ENCODE peak calls at places on chromosomes 6 and 20, in ten cellular contexts. One of them, this sample, is unnamed.

GRCh38 chr20:32231847-32232246 is 24.2 kb downstream of the POFUT1 start:
- DNase-seq in body of pancreas: no peak
- DNase-seq in transverse colon: no peak
- DNase-seq in ovary: no peak
- DNase-seq in neuronal stem cell: no peak
- DNase-seq in OCI-LY7: peak; percentile 26
- DNase-seq in pancreas: no peak
- DNase-seq in SJSA1: no peak
- DNase-seq in thyroid gland: no peak
- DNase-seq in Peyer's patch: no peak
- DNase-seq in this sample: no peak

GRCh38 chr6:131761061-131761761 is 46.6 kb upstream of the ENPP1 start:
- DNase-seq in ovary: no peak
- DNase-seq in Peyer's patch: no peak
- DNase-seq in OCI-LY7: no peak
- DNase-seq in neuronal stem cell: no peak
- DNase-seq in SJSA1: peak; percentile 20
- DNase-seq in transverse colon: no peak
- DNase-seq in body of pancreas: no peak
- DNase-seq in pancreas: no peak
- DNase-seq in thyroid gland: no peak
- DNase-seq in this sample: no peak

GRCh38 chr20:2329286-2329685 is 33.5 kb downstream of the TGM3 start:
- DNase-seq in neuronal stem cell: no peak
- DNase-seq in transverse colon: no peak
- DNase-seq in thyroid gland: no peak
- DNase-seq in OCI-LY7: no peak
- DNase-seq in body of pancreas: no peak
- DNase-seq in Peyer's patch: no peak
- DNase-seq in ovary: no peak
- DNase-seq in pancreas: no peak
- DNase-seq in SJSA1: no peak
- DNase-seq in this sample: no peak

GRCh38 chr20:61127311-61128044 is 124.6 kb upstream of the CDH4 start:
- DNase-seq in Peyer's patch: no peak
- DNase-seq in thyroid gland: no peak
- DNase-seq in neuronal stem cell: no peak
- DNase-seq in body of pancreas: no peak
- DNase-seq in transverse colon: no peak
- DNase-seq in ovary: no peak
- DNase-seq in SJSA1: peak; percentile 35
- DNase-seq in pancreas: no peak
- DNase-seq in OCI-LY7: no peak
- DNase-seq in this sample: no peak

GRCh38 chr6:26351544-26351953 is 13.4 kb upstream of the BTN3A2 start:
- DNase-seq in OCI-LY7: no peak
- DNase-seq in thyroid gland: no peak
- DNase-seq in transverse colon: no peak
- DNase-seq in pancreas: no peak
- DNase-seq in SJSA1: peak; percentile 92
- DNase-seq in ovary: no peak
- DNase-seq in body of pancreas: no peak
- DNase-seq in Peyer's patch: no peak
- DNase-seq in neuronal stem cell: no peak
- DNase-seq in this sample: peak; percentile 17

GRCh38 chr20:46084805-46085792 is 4.7 kb downstream of the NCOA5 start:
- DNase-seq in body of pancreas: no peak
- DNase-seq in SJSA1: peak; percentile 51
- DNase-seq in transverse colon: peak; percentile 37
- DNase-seq in OCI-LY7: no peak
- DNase-seq in ovary: no peak
- DNase-seq in Peyer's patch: no peak
- DNase-seq in neuronal stem cell: no peak
- DNase-seq in thyroid gland: no peak
- DNase-seq in pancreas: no peak
- DNase-seq in this sample: peak; percentile 56

GRCh38 chr6:136668571-136668970 is 118.3 kb upstream of the MAP7 start:
- DNase-seq in ovary: no peak
- DNase-seq in Peyer's patch: no peak
- DNase-seq in OCI-LY7: no peak
- DNase-seq in neuronal stem cell: no peak
- DNase-seq in body of pancreas: no peak
- DNase-seq in SJSA1: no peak
- DNase-seq in thyroid gland: no peak
- DNase-seq in transverse colon: no peak
- DNase-seq in pancreas: no peak
- DNase-seq in this sample: no peak

GRCh38 chr6:108655840-108656650 is 95.3 kb downstream of the FOXO3 start:
- DNase-seq in transverse colon: no peak
- DNase-seq in Peyer's patch: no peak
- DNase-seq in body of pancreas: no peak
- DNase-seq in OCI-LY7: no peak
- DNase-seq in thyroid gland: no peak
- DNase-seq in pancreas: no peak
- DNase-seq in SJSA1: peak; percentile 69
- DNase-seq in neuronal stem cell: no peak
- DNase-seq in ovary: peak; percentile 28
- DNase-seq in this sample: no peak

GRCh38 chr6:1605822-1606532 is 3.7 kb upstream of the FOXC1 start:
- DNase-seq in body of pancreas: peak; percentile 11
- DNase-seq in thyroid gland: no peak
- DNase-seq in pancreas: no peak
- DNase-seq in neuronal stem cell: no peak
- DNase-seq in SJSA1: no peak
- DNase-seq in transverse colon: no peak
- DNase-seq in OCI-LY7: no peak
- DNase-seq in ovary: no peak
- DNase-seq in Peyer's patch: no peak
- DNase-seq in this sample: no peak

GRCh38 chr6:1607236-1607556 is 2.5 kb upstream of the FOXC1 start:
- DNase-seq in pancreas: no peak
- DNase-seq in Peyer's patch: no peak
- DNase-seq in OCI-LY7: no peak
- DNase-seq in transverse colon: no peak
- DNase-seq in neuronal stem cell: no peak
- DNase-seq in ovary: no peak
- DNase-seq in SJSA1: no peak
- DNase-seq in body of pancreas: no peak
- DNase-seq in thyroid gland: no peak
- DNase-seq in this sample: no peak

GRCh38 chr6:1604991-1605821 is 4.5 kb upstream of the FOXC1 start:
- DNase-seq in SJSA1: no peak
- DNase-seq in neuronal stem cell: no peak
- DNase-seq in pancreas: no peak
- DNase-seq in OCI-LY7: no peak
- DNase-seq in body of pancreas: peak; percentile 20
- DNase-seq in thyroid gland: no peak
- DNase-seq in transverse colon: no peak
- DNase-seq in Peyer's patch: no peak
- DNase-seq in ovary: no peak
- DNase-seq in this sample: no peak

GRCh38 chr6:1607557-1608221 is 2.0 kb upstream of the FOXC1 start:
- DNase-seq in transverse colon: no peak
- DNase-seq in Peyer's patch: no peak
- DNase-seq in ovary: no peak
- DNase-seq in pancreas: no peak
- DNase-seq in neuronal stem cell: no peak
- DNase-seq in body of pancreas: no peak
- DNase-seq in SJSA1: no peak
- DNase-seq in thyroid gland: no peak
- DNase-seq in OCI-LY7: no peak
- DNase-seq in this sample: peak; percentile 61

GRCh38 chr6:1606533-1607235 is 3.0 kb upstream of the FOXC1 start:
- DNase-seq in OCI-LY7: no peak
- DNase-seq in neuronal stem cell: no peak
- DNase-seq in Peyer's patch: no peak
- DNase-seq in body of pancreas: no peak
- DNase-seq in thyroid gland: no peak
- DNase-seq in transverse colon: no peak
- DNase-seq in SJSA1: no peak
- DNase-seq in pancreas: no peak
- DNase-seq in ovary: no peak
- DNase-seq in this sample: no peak
- H3K4me1 ChIP-seq in OCI-LY7: no peaks in the 10 kb centered on the region
- H3K4me1 ChIP-seq in neuronal stem cell: peaks cover 23% of the 10 kb centered on the region
- H3K4me1 ChIP-seq in Peyer's patch: peaks cover 32% of the 10 kb centered on the region
- H3K4me1 ChIP-seq in body of pancreas: peaks cover 55% of the 10 kb centered on the region
- H3K4me1 ChIP-seq in thyroid gland: peaks cover 36% of the 10 kb centered on the region
- H3K4me1 ChIP-seq in transverse colon: peaks cover 16% of the 10 kb centered on the region
- H3K4me1 ChIP-seq in SJSA1: peaks cover 22% of the 10 kb centered on the region
- H3K4me1 ChIP-seq in pancreas: peaks cover 6% of the 10 kb centered on the region
- H3K4me1 ChIP-seq in ovary: peaks cover 6% of the 10 kb centered on the region
- H3K4me1 ChIP-seq in this sample: no peaks in the 10 kb centered on the region

GRCh38 chr6:63637865-63638445 is 2.4 kb downstream of the PHF3 start:
- DNase-seq in body of pancreas: no peak
- DNase-seq in neuronal stem cell: no peak
- DNase-seq in OCI-LY7: no peak
- DNase-seq in transverse colon: no peak
- DNase-seq in SJSA1: no peak
- DNase-seq in ovary: no peak
- DNase-seq in pancreas: no peak
- DNase-seq in thyroid gland: no peak
- DNase-seq in Peyer's patch: no peak
- DNase-seq in this sample: no peak

GRCh38 chr6:63635563-63636515 is at the start of gene PHF3:
- DNase-seq in neuronal stem cell: peak; percentile 92
- DNase-seq in Peyer's patch: peak; percentile 92
- DNase-seq in SJSA1: peak; percentile 97
- DNase-seq in OCI-LY7: peak; percentile 96
- DNase-seq in pancreas: peak; percentile 90
- DNase-seq in thyroid gland: peak; percentile 92
- DNase-seq in transverse colon: peak; percentile 93
- DNase-seq in body of pancreas: peak; percentile 90
- DNase-seq in ovary: peak; percentile 93
- DNase-seq in this sample: peak; percentile 92

GRCh38 chr6:63635165-63635562 is 438 bp upstream of the PHF3 start:
- DNase-seq in body of pancreas: no peak
- DNase-seq in thyroid gland: no peak
- DNase-seq in OCI-LY7: no peak
- DNase-seq in transverse colon: no peak
- DNase-seq in ovary: peak; percentile 19
- DNase-seq in Peyer's patch: no peak
- DNase-seq in neuronal stem cell: no peak
- DNase-seq in SJSA1: no peak
- DNase-seq in pancreas: no peak
- DNase-seq in this sample: no peak

GRCh38 chr6:63636516-63636968 is 940 bp downstream of the PHF3 start:
- DNase-seq in pancreas: peak; percentile 69
- DNase-seq in SJSA1: no peak
- DNase-seq in transverse colon: peak; percentile 67
- DNase-seq in ovary: peak; percentile 58
- DNase-seq in OCI-LY7: peak; percentile 44
- DNase-seq in neuronal stem cell: peak; percentile 26
- DNase-seq in thyroid gland: peak; percentile 73
- DNase-seq in body of pancreas: peak; percentile 57
- DNase-seq in Peyer's patch: peak; percentile 67
- DNase-seq in this sample: peak; percentile 36

DNA sequence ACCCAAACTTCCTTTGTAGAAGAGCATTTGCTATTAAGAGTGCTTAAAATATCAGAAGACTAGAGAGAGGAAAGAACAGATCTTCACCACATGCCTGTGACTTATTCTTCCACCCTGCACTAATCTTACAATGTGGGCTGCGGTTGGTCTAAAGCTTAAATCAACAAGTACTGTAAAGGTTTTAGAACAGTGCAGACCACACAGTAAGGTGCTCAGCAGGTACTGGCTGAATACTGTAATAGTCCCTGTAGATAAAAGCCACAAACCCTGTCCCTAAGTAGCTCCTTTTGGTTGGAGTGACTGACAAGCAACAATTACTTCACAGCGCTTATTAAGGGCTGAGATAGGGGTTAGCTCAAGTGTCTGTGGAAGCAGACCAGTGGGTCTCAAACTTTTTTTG is 972 bp upstream of the PHF3 start:
- DNase-seq in OCI-LY7: peak; percentile 10
- DNase-seq in body of pancreas: no peak
- DNase-seq in thyroid gland: no peak
- DNase-seq in SJSA1: peak; percentile 15
- DNase-seq in neuronal stem cell: no peak
- DNase-seq in Peyer's patch: no peak
- DNase-seq in pancreas: no peak
- DNase-seq in transverse colon: no peak
- DNase-seq in ovary: no peak
- DNase-seq in this sample: no peak
- H3K4me1 ChIP-seq in OCI-LY7: peaks cover 36% of the 10 kb centered on the region
- H3K4me1 ChIP-seq in body of pancreas: peaks cover 32% of the 10 kb centered on the region
- H3K4me1 ChIP-seq in thyroid gland: peaks cover 29% of the 10 kb centered on the region
- H3K4me1 ChIP-seq in SJSA1: peaks cover 17% of the 10 kb centered on the region
- H3K4me1 ChIP-seq in neuronal stem cell: peaks cover 6% of the 10 kb centered on the region
- H3K4me1 ChIP-seq in Peyer's patch: peaks cover 8% of the 10 kb centered on the region
- H3K4me1 ChIP-seq in pancreas: peaks cover 11% of the 10 kb centered on the region
- H3K4me1 ChIP-seq in transverse colon: peaks cover 24% of the 10 kb centered on the region
- H3K4me1 ChIP-seq in ovary: peaks cover 2% of the 10 kb centered on the region
- H3K4me1 ChIP-seq in this sample: peaks cover 28% of the 10 kb centered on the region

GRCh38 chr6:7559651-7560385 is 18.3 kb downstream of the DSP start:
- DNase-seq in SJSA1: no peak
- DNase-seq in neuronal stem cell: no peak
- DNase-seq in body of pancreas: no peak
- DNase-seq in ovary: no peak
- DNase-seq in transverse colon: no peak
- DNase-seq in thyroid gland: no peak
- DNase-seq in OCI-LY7: no peak
- DNase-seq in Peyer's patch: no peak
- DNase-seq in pancreas: no peak
- DNase-seq in this sample: no peak

GRCh38 chr6:7559196-7559595 is 17.7 kb downstream of the DSP start:
- DNase-seq in pancreas: no peak
- DNase-seq in Peyer's patch: no peak
- DNase-seq in neuronal stem cell: no peak
- DNase-seq in thyroid gland: no peak
- DNase-seq in SJSA1: no peak
- DNase-seq in OCI-LY7: no peak
- DNase-seq in ovary: no peak
- DNase-seq in body of pancreas: no peak
- DNase-seq in transverse colon: no peak
- DNase-seq in this sample: no peak

GRCh38 chr6:7562769-7563168 is 21.3 kb downstream of the DSP start:
- DNase-seq in pancreas: no peak
- DNase-seq in thyroid gland: no peak
- DNase-seq in body of pancreas: no peak
- DNase-seq in SJSA1: no peak
- DNase-seq in OCI-LY7: no peak
- DNase-seq in Peyer's patch: no peak
- DNase-seq in ovary: no peak
- DNase-seq in neuronal stem cell: no peak
- DNase-seq in transverse colon: no peak
- DNase-seq in this sample: no peak

GRCh38 chr6:7557652-7558051 is 16.2 kb downstream of the DSP start:
- DNase-seq in transverse colon: no peak
- DNase-seq in Peyer's patch: no peak
- DNase-seq in OCI-LY7: no peak
- DNase-seq in SJSA1: no peak
- DNase-seq in body of pancreas: no peak
- DNase-seq in thyroid gland: no peak
- DNase-seq in neuronal stem cell: no peak
- DNase-seq in ovary: no peak
- DNase-seq in pancreas: no peak
- DNase-seq in this sample: no peak

GRCh38 chr6:7561153-7561964 is 19.9 kb downstream of the DSP start:
- DNase-seq in neuronal stem cell: no peak
- DNase-seq in body of pancreas: peak; percentile 93
- DNase-seq in transverse colon: peak; percentile 83
- DNase-seq in OCI-LY7: no peak
- DNase-seq in thyroid gland: peak; percentile 78
- DNase-seq in SJSA1: no peak
- DNase-seq in ovary: no peak
- DNase-seq in Peyer's patch: peak; percentile 87
- DNase-seq in pancreas: peak; percentile 93
- DNase-seq in this sample: no peak
- H3K4me1 ChIP-seq in neuronal stem cell: no peaks in the 10 kb centered on the region
- H3K4me1 ChIP-seq in body of pancreas: peaks cover 31% of the 10 kb centered on the region
- H3K4me1 ChIP-seq in transverse colon: no peaks in the 10 kb centered on the region
- H3K4me1 ChIP-seq in OCI-LY7: no peaks in the 10 kb centered on the region
- H3K4me1 ChIP-seq in thyroid gland: peaks cover 22% of the 10 kb centered on the region
- H3K4me1 ChIP-seq in SJSA1: no peaks in the 10 kb centered on the region
- H3K4me1 ChIP-seq in ovary: no peaks in the 10 kb centered on the region
- H3K4me1 ChIP-seq in Peyer's patch: no peaks in the 10 kb centered on the region
- H3K4me1 ChIP-seq in pancreas: peaks cover 22% of the 10 kb centered on the region
- H3K4me1 ChIP-seq in this sample: no peaks in the 10 kb centered on the region

DNA sequence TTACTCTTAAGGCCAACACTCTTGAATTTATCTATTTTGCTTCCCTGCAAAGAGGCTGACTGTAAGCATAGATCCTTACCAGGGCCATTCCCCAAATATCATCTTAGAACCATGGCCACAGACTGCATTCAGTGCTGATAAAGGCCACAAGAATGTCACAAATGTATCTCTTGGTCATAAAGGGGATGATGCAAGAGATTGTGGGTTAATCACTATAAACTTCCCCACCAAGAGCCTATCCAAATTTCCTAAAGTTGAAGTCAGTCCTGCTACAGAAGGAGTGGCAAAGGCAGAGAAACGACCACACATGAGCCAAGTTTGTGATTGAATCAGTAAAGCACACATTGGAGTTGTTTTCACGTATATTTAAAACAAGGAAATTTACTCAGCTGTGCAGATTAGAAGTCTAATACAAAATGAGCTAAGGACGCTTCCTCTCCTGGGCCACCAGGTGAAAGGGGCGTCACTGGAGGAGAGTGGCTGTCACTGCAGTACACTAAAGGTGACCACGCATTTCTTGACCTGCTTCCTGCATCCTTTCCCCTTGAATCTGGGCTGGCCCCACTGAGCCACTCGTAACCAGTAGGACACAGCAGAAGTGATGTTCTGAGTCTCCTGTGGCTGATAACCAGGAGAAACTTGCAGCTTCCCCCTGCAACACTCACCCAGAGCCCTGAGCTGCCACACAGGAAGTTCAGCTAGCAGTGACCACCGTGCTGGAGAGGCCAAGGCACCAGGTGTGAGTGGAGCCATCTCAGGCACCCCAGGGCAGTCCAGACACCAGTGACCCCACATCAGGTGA is 181.9 kb downstream of the SYNDIG1 start:
- DNase-seq in body of pancreas: no peak
- DNase-seq in ovary: no peak
- DNase-seq in thyroid gland: no peak
- DNase-seq in neuronal stem cell: no peak
- DNase-seq in pancreas: no peak
- DNase-seq in SJSA1: peak; percentile 94
- DNase-seq in Peyer's patch: peak; percentile 27
- DNase-seq in transverse colon: no peak
- DNase-seq in OCI-LY7: no peak
- DNase-seq in this sample: peak; percentile 96
- H3K4me1 ChIP-seq in body of pancreas: no peaks in the 10 kb centered on the region
- H3K4me1 ChIP-seq in ovary: peaks cover 2% of the 10 kb centered on the region
- H3K4me1 ChIP-seq in thyroid gland: no peaks in the 10 kb centered on the region
- H3K4me1 ChIP-seq in neuronal stem cell: no peaks in the 10 kb centered on the region
- H3K4me1 ChIP-seq in pancreas: no peaks in the 10 kb centered on the region
- H3K4me1 ChIP-seq in SJSA1: peaks cover 43% of the 10 kb centered on the region
- H3K4me1 ChIP-seq in Peyer's patch: no peaks in the 10 kb centered on the region
- H3K4me1 ChIP-seq in transverse colon: no peaks in the 10 kb centered on the region
- H3K4me1 ChIP-seq in OCI-LY7: peaks cover 7% of the 10 kb centered on the region
- H3K4me1 ChIP-seq in this sample: peaks cover 47% of the 10 kb centered on the region

This sample was measured in PC-9.